ENCODE peak calls at places on chromosome 1, in four cellular contexts. K, Q, W and J are unnamed samples.

GRCh38 chr1:19922015-19922688 is 1.3 kb downstream of the PLA2G2E start:
- DNase-seq in K (no peak), W (no peak), Q (no peak), J (no peak)

GRCh38 chr1:117657949-117658660 is 52.3 kb downstream of the TENT5C start:
- DNase-seq in W (no peak), Q (no peak), K (no peak), J (no peak)

GRCh38 chr1:41161851-41162250 is 80.3 kb downstream of the SCMH1 start:
- DNase-seq in Q (no peak), K (no peak), W (no peak), J (no peak)

GRCh38 chr1:151920147-151920546 is 10.8 kb upstream of the THEM4 start:
- DNase-seq in W (no peak), Q (no peak), K (no peak), J (peak)

GRCh38 chr1:224433671-224434446 is 738 bp downstream of the WDR26 start:
- DNase-seq in K (no peak), Q (no peak), W (peak), J (no peak)

GRCh38 chr1:153608089-153608672 is 4.8 kb downstream of the S100A16 start:
- DNase-seq in W (no peak), Q (no peak), K (no peak), J (peak)

GRCh38 chr1:157880621-157881020 is 39.0 kb upstream of the CD5L start:
- DNase-seq in W (no peak), Q (no peak), K (no peak), J (no peak)

GRCh38 chr1:210292276-210292851 is 36.3 kb upstream of the HHAT start:
- DNase-seq in W (peak), K (peak), Q (peak), J (peak)

GRCh38 chr1:25676488-25676887 is 59.9 kb downstream of the MAN1C1 start:
- DNase-seq in K (no peak), W (no peak), Q (no peak), J (no peak)

GRCh38 chr1:18900303-18900841 is 2.0 kb downstream of the ALDH4A1 start:
- DNase-seq in K (no peak), Q (no peak), W (no peak), J (no peak)

GRCh38 chr1:21293537-21294265 is 3.4 kb upstream of the ECE1 start:
- DNase-seq in K (no peak), W (no peak), Q (no peak), J (no peak)

GRCh38 chr1:22806584-22806983 is 95.9 kb downstream of the EPHB2 start:
- DNase-seq in K (no peak), Q (no peak), W (no peak), J (no peak)

GRCh38 chr1:9280015-9280860 is 12.5 kb upstream of the SPSB1 start:
- DNase-seq in W (peak), K (peak), Q (peak), J (no peak)

GRCh38 chr1:223704921-223705878 is 7.1 kb upstream of the CAPN2 start:
- DNase-seq in Q (no peak), W (no peak), K (no peak), J (no peak)

GRCh38 chr1:221632072-221632471 is 109.8 kb downstream of the DUSP10 start:
- DNase-seq in K (no peak), Q (no peak), W (no peak), J (no peak)

GRCh38 chr1:119582801-119583200 is 65.3 kb downstream of the ZNF697 start:
- DNase-seq in W (peak), K (peak), Q (peak), J (peak)

GRCh38 chr1:203629509-203630082 is 3.0 kb downstream of the ATP2B4 start:
- DNase-seq in Q (no peak), W (no peak), K (peak), J (no peak)

GRCh38 chr1:27406354-27406665 is 13.9 kb downstream of the GPR3 start:
- DNase-seq in W (no peak), Q (no peak), K (no peak), J (no peak)

GRCh38 chr1:209045326-209046057 is 538.0 kb upstream of the CAMK1G start:
- DNase-seq in K (no peak), Q (no peak), W (no peak), J (no peak)

GRCh38 chr1:25245809-25246599 is 1.2 kb downstream of the RSRP1 start:
- DNase-seq in K (peak), W (peak), Q (no peak), J (no peak)

GRCh38 chr1:22457836-22458235 is 6.2 kb downstream of the ZBTB40 start:
- DNase-seq in Q (no peak), W (no peak), K (no peak), J (no peak)

GRCh38 chr1:25702101-25702775 is 85.6 kb downstream of the MAN1C1 start:
- DNase-seq in Q (no peak), W (no peak), K (no peak), J (no peak)

GRCh38 chr1:196193891-196194559 is 414.2 kb downstream of the KCNT2 start:
- DNase-seq in K (no peak), Q (no peak), W (no peak), J (no peak)

GRCh38 chr1:160225345-160225744 is 20.2 kb downstream of the PEA15 start:
- DNase-seq in Q (no peak), K (no peak), W (no peak), J (no peak)

GRCh38 chr1:235375919-235376600 is 8.8 kb downstream of the TBCE start:
- DNase-seq in K (no peak), W (no peak), Q (no peak), J (no peak)

GRCh38 chr1:109214695-109215623 is 1.2 kb downstream of the SARS1 start:
- DNase-seq in K (peak), Q (peak), W (peak), J (no peak)
- TF ChIP-seq JUND in K (peak), Q (peak), W (no peak), J (no peak)

GRCh38 chr1:32729254-32730046 is 26.9 kb upstream of the SYNC start:
- DNase-seq in Q (no peak), W (no peak), K (no peak), J (no peak)

GRCh38 chr1:32728413-32729077 is 26.0 kb upstream of the SYNC start:
- DNase-seq in W (no peak), K (no peak), Q (no peak), J (no peak)

GRCh38 chr1:32727876-32728275 is 25.3 kb upstream of the SYNC start:
- DNase-seq in K (no peak), W (no peak), Q (no peak), J (no peak)

GRCh38 chr1:32725595-32725942 is 23.0 kb upstream of the SYNC start:
- DNase-seq in Q (no peak), K (no peak), W (no peak), J (no peak)

GRCh38 chr1:32724678-32725594 is 22.4 kb upstream of the SYNC start:
- DNase-seq in K (peak), Q (peak), W (peak), J (no peak)
- TF ChIP-seq JUND in K (peak), Q (peak), W (no peak), J (no peak)

DNA sequence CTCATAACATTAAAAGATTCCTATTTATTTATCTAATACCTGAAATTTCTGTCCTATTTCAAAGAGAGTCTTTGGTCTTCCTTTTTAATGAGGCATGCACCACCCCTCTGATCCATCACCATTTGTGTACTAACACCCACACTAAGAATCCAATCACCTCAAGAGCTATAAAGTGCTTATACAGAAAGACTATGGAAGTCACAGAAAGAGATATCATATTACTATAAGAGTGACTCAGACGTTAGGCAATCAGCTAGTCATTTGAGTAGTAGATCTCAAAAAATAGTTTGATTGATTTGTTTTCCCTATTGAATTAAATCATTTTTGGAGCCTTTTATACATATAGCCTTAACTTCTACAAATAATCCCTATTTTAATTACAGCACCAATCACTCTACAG is 46.1 kb downstream of the NME7 start:
- DNase-seq in K (no peak), W (no peak), Q (peak), J (no peak)
- TF ChIP-seq JUND in K (peak), W (peak), Q (peak), J (no peak)

GRCh38 chr1:112563341-112563740 is 54.6 kb downstream of the WNT2B start:
- DNase-seq in Q (no peak), K (no peak), W (no peak), J (no peak)

GRCh38 chr1:112558634-112559033 is 49.9 kb downstream of the WNT2B start:
- DNase-seq in Q (no peak), K (no peak), W (no peak), J (no peak)

DNA sequence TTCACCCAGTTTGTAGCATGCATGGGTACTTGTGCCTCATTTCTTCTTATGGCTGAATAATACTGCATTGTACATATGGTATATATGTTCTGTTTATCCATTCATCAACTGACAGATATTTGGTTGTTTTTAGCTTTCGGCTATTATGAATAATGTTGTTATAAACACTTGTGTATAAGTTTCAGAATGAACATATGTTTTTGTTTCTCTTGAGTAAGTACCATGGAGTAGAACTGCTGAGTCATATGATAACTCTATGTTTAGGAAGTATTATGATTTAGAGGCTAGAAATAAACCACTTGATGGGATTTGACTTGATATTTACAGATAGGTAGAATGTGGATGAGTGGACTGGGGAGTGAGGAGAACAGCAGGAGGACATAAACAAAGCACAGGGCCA is 48.6 kb downstream of the WNT2B start:
- DNase-seq in W (no peak), Q (no peak), K (no peak), J (no peak)
- TF ChIP-seq JUND in W (no peak), Q (no peak), K (no peak), J (no peak)

DNA sequence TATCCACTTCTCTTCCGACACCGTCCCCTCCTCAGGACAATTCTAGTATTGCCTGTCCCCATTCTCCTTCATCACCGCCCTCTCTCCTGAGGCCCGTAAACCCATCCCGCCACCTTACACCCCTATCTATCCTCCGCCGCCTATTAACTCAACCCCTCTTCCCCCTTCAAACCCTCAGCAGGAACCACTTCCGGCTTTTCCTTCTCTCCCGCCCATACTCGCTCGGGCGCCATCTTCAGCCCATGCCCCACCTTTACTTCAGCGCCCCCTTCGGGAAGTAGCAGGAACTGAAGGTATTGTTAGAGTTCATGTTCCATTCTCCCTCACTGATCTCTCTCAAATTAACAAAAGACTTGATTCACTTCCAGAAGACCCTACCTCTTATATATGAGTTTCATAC is 31.6 kb downstream of the VN1R5 start:
- DNase-seq in Q (no peak), W (no peak), K (no peak), J (no peak)
- TF ChIP-seq JUND in Q (no peak), W (no peak), K (no peak), J (no peak)

DNA sequence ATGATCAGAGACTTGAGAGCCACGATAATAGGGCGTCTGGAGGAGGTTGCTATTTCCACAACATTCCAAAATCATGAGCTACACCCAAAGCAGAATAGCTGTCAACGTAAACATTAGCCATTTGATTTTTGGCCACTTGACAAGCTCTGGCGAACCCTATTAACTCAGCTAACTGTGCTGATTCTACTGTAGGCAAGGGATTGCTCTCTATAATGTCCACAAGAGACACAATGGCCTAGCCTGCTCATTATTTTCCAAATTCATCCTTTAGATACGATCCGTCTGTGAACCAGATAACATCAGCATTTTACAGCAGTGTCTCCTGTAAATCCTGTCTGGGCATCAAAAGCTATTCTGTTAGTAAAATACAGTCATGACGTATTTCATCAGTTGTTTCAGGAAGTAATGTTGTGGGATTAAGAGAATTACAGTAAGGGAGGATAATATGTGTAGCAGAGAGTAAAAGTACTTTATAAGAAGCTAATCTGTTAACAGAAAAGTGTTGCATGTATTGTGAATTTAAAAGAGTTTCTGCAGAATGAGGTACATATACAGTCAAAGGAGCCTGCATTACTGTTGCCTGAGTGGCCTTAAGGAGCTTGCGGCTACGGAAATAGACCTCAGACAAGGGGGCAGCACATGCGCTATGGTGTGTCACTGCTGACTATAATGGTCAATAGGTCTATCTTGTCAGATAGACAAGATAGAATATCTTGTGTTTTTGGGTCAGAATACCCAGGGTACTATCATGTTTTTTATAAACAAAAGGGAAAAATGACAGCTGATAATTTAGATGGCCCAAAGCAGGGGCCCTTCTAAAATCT is 44.9 kb upstream of the TINAGL1 start:
- DNase-seq in Q (no peak), K (no peak), W (peak), J (peak)
- TF ChIP-seq JUND in Q (no peak), K (no peak), W (no peak), J (no peak)